ENCODE peak calls at places on chromosomes 16 and 17, in eight cellular contexts. Z is mesenchymal stem cell; L is activated CD4-positive, alpha-beta memory T cell treated with anti-CD3 and anti-CD28 coated beads for 36 hours; V is NCI-H2107; N is NCI-H2171; U is heart left ventricle; S is iris pigment epithelial cell; R is left cardiac atrium. G is an unnamed sample.

GRCh38 chr16:11308493-11309283 is 27.6 kb upstream of the PRM1 start:
- DNase-seq in Z (no peak), L (no peak), V (no peak), N (no peak), U (no peak), S (no peak), R (no peak), G (no peak)

GRCh38 chr17:63700528-63701441 is 860 bp upstream of the LIMD2 start:
- DNase-seq in Z (peak), L (peak), V (no peak), N (peak), U (peak), S (peak), R (peak), G (peak)

GRCh38 chr17:57372156-57372555 is 115.8 kb downstream of the MSI2 start:
- DNase-seq in Z (peak), L (no peak), V (no peak), N (no peak), U (no peak), S (peak), R (no peak), G (peak)

GRCh38 chr17:57943140-57943539 is 12.1 kb downstream of the CUEDC1 start:
- DNase-seq in Z (no peak), L (no peak), V (no peak), N (no peak), U (no peak), S (peak), R (no peak), G (no peak)

GRCh38 chr16:48607056-48607825 is 2.7 kb downstream of the N4BP1 start:
- DNase-seq in Z (peak), L (no peak), V (no peak), N (no peak), U (no peak), S (peak), R (no peak), G (peak)

GRCh38 chr17:35002876-35003551 is 22.7 kb downstream of the LIG3 start:
- DNase-seq in Z (no peak), L (no peak), V (no peak), N (no peak), U (peak), S (peak), R (peak), G (peak)

GRCh38 chr17:11140028-11140427 is 101.0 kb upstream of the SHISA6 start:
- DNase-seq in Z (no peak), L (no peak), V (no peak), N (no peak), U (peak), S (no peak), R (peak), G (no peak)

GRCh38 chr17:81859906-81860755 is at the start of gene P4HB:
- DNase-seq in Z (no peak), L (peak), V (no peak), N (no peak), U (peak), S (peak), R (no peak), G (peak)

GRCh38 chr17:45270828-45271418 is 9.0 kb upstream of the SPATA32 start:
- DNase-seq in Z (no peak), L (peak), V (no peak), N (no peak), U (no peak), S (no peak), R (no peak), G (no peak)

GRCh38 chr17:41345992-41346391 is 4.6 kb downstream of the KRT33A start:
- DNase-seq in Z (no peak), L (no peak), V (no peak), N (no peak), U (no peak), S (no peak), R (no peak), G (no peak)

G was measured in cardiac fibroblast.